ENCODE peak calls at places on chromosomes 12 and 14, in seven cellular contexts. O, H, M, Q, X, A and J are unnamed samples.

GRCh38 chr12:47840571-47840970 is 20.9 kb upstream of the HDAC7 start:
- DNase-seq in Q (no peak), A (no peak), M (no peak), X (no peak), H (no peak), O (no peak), J (no peak)

GRCh38 chr14:91744068-91744480 is 12.2 kb upstream of the CATSPERB start:
- DNase-seq in O (peak), M (no peak), H (no peak), X (no peak), Q (no peak), A (no peak), J (no peak)

GRCh38 chr12:19915392-19916192 is 452.7 kb upstream of the PDE3A start:
- DNase-seq in A (no peak), M (no peak), X (peak), O (no peak), H (no peak), Q (peak), J (no peak)

GRCh38 chr14:55103005-55103640 is 25.9 kb upstream of the LGALS3 start:
- DNase-seq in X (no peak), M (peak), A (peak), O (peak), Q (peak), H (peak), J (peak)

GRCh38 chr14:97251423-97252155 is 454.4 kb downstream of the VRK1 start:
- DNase-seq in X (no peak), M (no peak), Q (no peak), O (no peak), A (peak), H (no peak), J (no peak)

GRCh38 chr12:64625243-64626077 is 15.2 kb downstream of the RASSF3 start:
- DNase-seq in X (no peak), A (no peak), M (peak), Q (no peak), H (peak), O (peak), J (no peak)

GRCh38 chr12:26938660-26939185 is 453 bp downstream of the FGFR1OP2 start:
- DNase-seq in Q (no peak), M (peak), X (peak), A (no peak), O (no peak), H (peak), J (no peak)

GRCh38 chr14:103330536-103330935 is 3.5 kb upstream of the EIF5 start:
- DNase-seq in M (no peak), H (no peak), Q (no peak), X (no peak), O (no peak), A (no peak), J (no peak)

GRCh38 chr12:109458771-109459208 is 18.3 kb downstream of the KCTD10 start:
- DNase-seq in A (no peak), H (no peak), M (no peak), Q (no peak), O (no peak), X (no peak), J (no peak)